ENCODE peak calls at places on chromosomes 7 and 10, in eight cellular contexts. E is fibroblast of lung; K is uterus; L is brain microvascular endothelial cell; A is GM23248; R is suprapubic skin; H is CD8-positive, alpha-beta T cell; N is Jurkat, Clone E6-1. T is an unnamed sample.

GRCh38 chr7:156604836-156605695 is 35.5 kb upstream of the RNF32 start:
- DNase-seq in E (no peak), H (no peak), K (no peak), L (no peak), R (no peak), N (no peak), A (no peak), T (no peak)

GRCh38 chr7:116554911-116555310 is 30.1 kb downstream of the CAV1 start:
- DNase-seq in H (no peak), A (no peak), E (no peak), L (no peak), K (no peak), R (no peak), N (no peak), T (no peak)

GRCh38 chr7:149883452-149883861 is 9.7 kb downstream of the ATP6V0E2 start:
- DNase-seq in H (peak), E (peak), N (peak), K (peak), L (peak), R (no peak), A (peak), T (no peak)

GRCh38 chr10:76086571-76087260 is 655.3 kb downstream of the LRMDA start:
- DNase-seq in L (peak), E (peak), H (no peak), A (peak), R (no peak), N (no peak), K (peak), T (peak)

GRCh38 chr7:156969972-156970420 is 20.5 kb downstream of the NOM1 start:
- DNase-seq in A (peak), K (no peak), L (no peak), H (no peak), E (peak), N (no peak), R (no peak), T (no peak)

GRCh38 chr7:26865094-26865388 is 651 bp upstream of the SKAP2 start:
- DNase-seq in K (no peak), A (peak), E (no peak), H (no peak), R (no peak), N (no peak), L (no peak), T (no peak)

GRCh38 chr7:151087247-151088018 is 1.2 kb downstream of the AGAP3 start:
- DNase-seq in N (no peak), H (no peak), K (peak), A (peak), L (no peak), E (peak), R (peak), T (no peak)

GRCh38 chr7:157609516-157609915 is 272.7 kb downstream of the DNAJB6 start:
- DNase-seq in L (no peak), K (no peak), R (peak), H (no peak), E (no peak), N (no peak), A (no peak), T (no peak)

GRCh38 chr7:101918426-101918825 is 101.0 kb downstream of the CUX1 start:
- DNase-seq in H (no peak), L (no peak), A (no peak), R (no peak), E (no peak), N (no peak), K (no peak), T (no peak)

GRCh38 chr7:130394421-130395188 is 14.3 kb downstream of the CPA1 start:
- DNase-seq in E (no peak), H (peak), A (no peak), K (no peak), L (no peak), R (no peak), N (peak), T (no peak)

GRCh38 chr7:47403341-47403866 is 178.5 kb downstream of the TNS3 start:
- DNase-seq in L (no peak), H (no peak), N (no peak), R (no peak), A (no peak), E (no peak), K (no peak), T (no peak)

GRCh38 chr10:3537518-3537917 is 247.5 kb downstream of the KLF6 start:
- DNase-seq in L (no peak), H (no peak), K (no peak), R (no peak), N (no peak), E (no peak), A (no peak), T (no peak)

GRCh38 chr10:126840736-126841135 is 64.5 kb upstream of the DOCK1 start:
- DNase-seq in A (no peak), E (no peak), K (no peak), N (no peak), L (no peak), R (no peak), H (no peak), T (no peak)

GRCh38 chr10:67815571-67816059 is 22.4 kb downstream of the DNAJC12 start:
- DNase-seq in A (no peak), R (no peak), H (no peak), K (no peak), L (peak), E (peak), N (no peak), T (no peak)

GRCh38 chr7:109003742-109004141 is 434.1 kb downstream of the DNAJB9 start:
- DNase-seq in N (no peak), A (no peak), E (no peak), H (no peak), L (peak), R (no peak), K (no peak), T (no peak)

GRCh38 chr7:22942191-22942590 is 71.7 kb downstream of the HYCC1 start:
- DNase-seq in R (no peak), N (no peak), E (no peak), A (no peak), L (no peak), H (no peak), K (no peak), T (no peak)

GRCh38 chr10:27771231-27771630 is 25.6 kb upstream of the MKX start:
- DNase-seq in N (peak), H (no peak), A (no peak), E (no peak), L (no peak), K (no peak), R (no peak), T (no peak)

GRCh38 chr7:80199072-80199471 is 64.4 kb downstream of the GNAI1 start:
- DNase-seq in A (no peak), E (no peak), L (no peak), K (no peak), R (no peak), H (no peak), N (no peak), T (no peak)

GRCh38 chr10:50497758-50498157 is 126.0 kb downstream of the SGMS1 start:
- DNase-seq in R (no peak), A (peak), K (no peak), L (peak), H (no peak), N (no peak), E (peak), T (peak)

GRCh38 chr10:75400163-75400768 is 1.3 kb downstream of the ZNF503 start:
- DNase-seq in H (no peak), K (no peak), N (no peak), E (peak), L (no peak), A (peak), R (no peak), T (no peak)

DNA sequence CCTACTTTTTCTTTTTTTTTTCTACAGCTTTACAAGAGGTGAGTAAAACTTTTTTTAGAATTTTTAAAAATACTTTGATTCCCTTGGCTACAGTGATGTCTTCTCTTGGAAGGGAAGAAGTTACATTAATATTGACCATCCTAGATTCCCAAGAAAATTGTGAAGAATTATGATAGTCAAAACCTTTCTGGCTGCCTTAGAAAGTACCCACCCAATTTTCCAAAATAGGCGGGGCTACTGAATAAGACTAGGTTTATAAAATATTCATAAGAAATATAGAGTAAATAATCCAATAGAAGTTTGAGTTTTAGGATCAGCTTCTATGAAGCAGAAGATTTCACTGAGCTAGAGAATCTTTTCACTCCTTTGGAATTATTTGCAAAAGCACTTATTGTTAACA is 3.0 kb downstream of the COL1A2 start:
- DNase-seq in K (no peak), A (peak), L (no peak), E (no peak), N (no peak), H (no peak), R (no peak), T (no peak)
- H3K4me3 ChIP-seq in K (peak), A (peak), L (peak), E (peak), N (no peak), H (no peak), R (peak), T (peak)

DNA sequence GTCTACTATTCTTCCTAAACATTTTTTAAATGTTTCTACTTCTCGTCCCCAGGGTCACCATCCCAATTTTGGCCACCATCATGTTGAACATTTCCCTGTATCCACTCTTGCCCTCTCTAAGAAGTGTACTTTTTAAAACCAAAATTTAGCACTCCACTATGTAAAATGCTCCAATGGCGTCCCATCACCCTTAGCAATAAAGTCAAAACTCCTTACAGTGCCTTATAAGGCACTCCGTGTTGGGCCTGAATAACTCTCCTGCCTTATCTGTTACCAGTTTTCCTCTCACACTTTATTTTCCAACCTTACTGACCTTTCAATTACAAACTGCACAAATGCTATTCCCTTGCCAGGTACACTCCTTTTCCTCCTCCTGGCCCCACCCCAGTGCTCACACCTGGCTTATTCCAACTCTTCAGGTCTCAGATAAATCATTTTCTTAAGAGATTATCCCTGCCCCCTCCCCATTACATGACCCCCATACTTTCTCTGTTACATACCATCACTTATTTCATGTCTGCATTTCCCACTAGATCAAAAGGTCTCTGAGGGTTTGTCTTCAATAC is 1.3 kb downstream of the TMEM168 start:
- DNase-seq in L (no peak), H (no peak), N (no peak), R (no peak), K (no peak), A (no peak), E (no peak), T (no peak)
- H3K4me3 ChIP-seq in L (peak), H (peak), N (peak), R (peak), K (peak), A (peak), E (peak), T (peak)

GRCh38 chr7:105677395-105677701 is 96.1 kb upstream of the EFCAB10 start:
- DNase-seq in L (no peak), R (no peak), E (no peak), K (no peak), N (no peak), H (no peak), A (no peak), T (no peak)
- H3K4me3 ChIP-seq in L (no peak), R (peak), E (no peak), K (no peak), N (peak), H (no peak), A (no peak), T (no peak)

DNA sequence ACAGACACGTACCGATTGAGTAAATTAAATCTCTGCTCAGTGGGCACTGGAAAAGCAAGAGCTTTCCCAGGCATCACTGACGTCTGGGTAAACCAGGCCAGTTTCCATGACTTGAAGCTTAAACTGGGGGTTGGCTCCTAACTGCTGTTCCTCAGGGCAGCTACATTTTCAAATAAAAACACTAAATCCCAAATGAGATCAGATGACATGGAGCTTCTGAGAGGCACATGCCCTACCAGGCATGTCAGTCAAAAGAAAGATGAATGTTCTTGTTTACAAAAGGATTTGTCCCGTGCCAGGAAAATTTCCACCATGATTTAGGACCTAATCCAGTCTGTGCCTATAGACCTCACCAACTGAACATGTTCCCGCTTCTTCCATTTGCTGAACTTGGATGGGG is 220.2 kb downstream of the KCNMA1 start:
- DNase-seq in E (no peak), R (no peak), H (no peak), L (no peak), A (no peak), K (no peak), N (no peak), T (no peak)
- H3K4me3 ChIP-seq in E (no peak), R (no peak), H (no peak), L (no peak), A (no peak), K (no peak), N (no peak), T (no peak)

GRCh38 chr7:134432296-134433152 is 26.4 kb downstream of the AKR1B1 start:
- DNase-seq in E (peak), K (peak), H (peak), A (peak), L (peak), R (peak), N (peak), T (peak)
- H3K4me3 ChIP-seq in E (peak), K (peak), H (peak), A (peak), L (peak), R (peak), N (no peak), T (peak)

T was measured in skeletal muscle cell.